ENCODE peak calls at places on chromosomes 6 and 20, in nine cellular contexts. One of them, this sample, is unnamed.
A peak's percentile ranks its signal among the peaks of the same experiment; 100 is the strongest.

GRCh38 chr6:131828080-131828479 is 20.3 kb downstream of the ENPP1 start:
- DNase-seq in stimulated activated CD8-positive, alpha-beta memory T cell treated with anti-CD3 and anti-CD28 coated beads, Interleukin-15, amount 100 ng/mL, for 24 hours: no peak
- DNase-seq in EL: peak; percentile 66
- DNase-seq in GM13977: no peak
- DNase-seq in non-pigmented ciliary epithelial cell: no peak
- DNase-seq in HFF-Myc: no peak
- DNase-seq in ovary: no peak
- DNase-seq in stimulated activated CD4-positive, alpha-beta T cell treated with anti-CD3 and anti-CD28 coated beads, Interleukin-1b, Interleukin-23, amount 100 ng/mL, for 4 hours: no peak
- DNase-seq in activated CD4-positive, alpha-beta T cell treated with anti-CD3 and anti-CD28 coated beads, Interleukin-2, amount 50 U/mL, for 1 hour: no peak
- DNase-seq in this sample: no peak

GRCh38 chr6:48318670-48319069 is 207.7 kb upstream of the PTCHD4 start:
- DNase-seq in stimulated activated CD8-positive, alpha-beta memory T cell treated with anti-CD3 and anti-CD28 coated beads, Interleukin-15, amount 100 ng/mL, for 24 hours: no peak
- DNase-seq in EL: peak; percentile 80
- DNase-seq in GM13977: no peak
- DNase-seq in non-pigmented ciliary epithelial cell: peak; percentile 2
- DNase-seq in HFF-Myc: no peak
- DNase-seq in ovary: no peak
- DNase-seq in stimulated activated CD4-positive, alpha-beta T cell treated with anti-CD3 and anti-CD28 coated beads, Interleukin-1b, Interleukin-23, amount 100 ng/mL, for 4 hours: no peak
- DNase-seq in activated CD4-positive, alpha-beta T cell treated with anti-CD3 and anti-CD28 coated beads, Interleukin-2, amount 50 U/mL, for 1 hour: no peak
- DNase-seq in this sample: no peak

GRCh38 chr6:137033828-137034227 is 10.9 kb downstream of the IL20RA start:
- DNase-seq in stimulated activated CD8-positive, alpha-beta memory T cell treated with anti-CD3 and anti-CD28 coated beads, Interleukin-15, amount 100 ng/mL, for 24 hours: no peak
- DNase-seq in EL: no peak
- DNase-seq in GM13977: peak; percentile 58
- DNase-seq in non-pigmented ciliary epithelial cell: no peak
- DNase-seq in HFF-Myc: no peak
- DNase-seq in ovary: no peak
- DNase-seq in stimulated activated CD4-positive, alpha-beta T cell treated with anti-CD3 and anti-CD28 coated beads, Interleukin-1b, Interleukin-23, amount 100 ng/mL, for 4 hours: peak; percentile 14
- DNase-seq in activated CD4-positive, alpha-beta T cell treated with anti-CD3 and anti-CD28 coated beads, Interleukin-2, amount 50 U/mL, for 1 hour: peak; percentile 34
- DNase-seq in this sample: no peak

GRCh38 chr20:49446080-49446479 is 36.4 kb downstream of the KCNB1 start:
- DNase-seq in stimulated activated CD8-positive, alpha-beta memory T cell treated with anti-CD3 and anti-CD28 coated beads, Interleukin-15, amount 100 ng/mL, for 24 hours: no peak
- DNase-seq in EL: no peak
- DNase-seq in GM13977: no peak
- DNase-seq in non-pigmented ciliary epithelial cell: no peak
- DNase-seq in HFF-Myc: no peak
- DNase-seq in ovary: no peak
- DNase-seq in stimulated activated CD4-positive, alpha-beta T cell treated with anti-CD3 and anti-CD28 coated beads, Interleukin-1b, Interleukin-23, amount 100 ng/mL, for 4 hours: no peak
- DNase-seq in activated CD4-positive, alpha-beta T cell treated with anti-CD3 and anti-CD28 coated beads, Interleukin-2, amount 50 U/mL, for 1 hour: no peak
- DNase-seq in this sample: no peak

GRCh38 chr6:34234667-34235604 is 1.7 kb upstream of the HMGA1 start:
- DNase-seq in stimulated activated CD8-positive, alpha-beta memory T cell treated with anti-CD3 and anti-CD28 coated beads, Interleukin-15, amount 100 ng/mL, for 24 hours: no peak
- DNase-seq in EL: no peak
- DNase-seq in GM13977: peak; percentile 60
- DNase-seq in non-pigmented ciliary epithelial cell: no peak
- DNase-seq in HFF-Myc: no peak
- DNase-seq in ovary: no peak
- DNase-seq in stimulated activated CD4-positive, alpha-beta T cell treated with anti-CD3 and anti-CD28 coated beads, Interleukin-1b, Interleukin-23, amount 100 ng/mL, for 4 hours: peak; percentile 43
- DNase-seq in activated CD4-positive, alpha-beta T cell treated with anti-CD3 and anti-CD28 coated beads, Interleukin-2, amount 50 U/mL, for 1 hour: no peak
- DNase-seq in this sample: no peak

GRCh38 chr6:157139054-157139708 is 184.1 kb downstream of the TMEM242 start:
- DNase-seq in stimulated activated CD8-positive, alpha-beta memory T cell treated with anti-CD3 and anti-CD28 coated beads, Interleukin-15, amount 100 ng/mL, for 24 hours: no peak
- DNase-seq in EL: no peak
- DNase-seq in GM13977: no peak
- DNase-seq in non-pigmented ciliary epithelial cell: no peak
- DNase-seq in HFF-Myc: no peak
- DNase-seq in ovary: no peak
- DNase-seq in stimulated activated CD4-positive, alpha-beta T cell treated with anti-CD3 and anti-CD28 coated beads, Interleukin-1b, Interleukin-23, amount 100 ng/mL, for 4 hours: no peak
- DNase-seq in activated CD4-positive, alpha-beta T cell treated with anti-CD3 and anti-CD28 coated beads, Interleukin-2, amount 50 U/mL, for 1 hour: no peak
- DNase-seq in this sample: no peak

GRCh38 chr20:58150772-58151171 is 77.7 kb downstream of the ANKRD60 start:
- DNase-seq in stimulated activated CD8-positive, alpha-beta memory T cell treated with anti-CD3 and anti-CD28 coated beads, Interleukin-15, amount 100 ng/mL, for 24 hours: no peak
- DNase-seq in EL: no peak
- DNase-seq in GM13977: no peak
- DNase-seq in non-pigmented ciliary epithelial cell: no peak
- DNase-seq in HFF-Myc: no peak
- DNase-seq in ovary: peak; percentile 36
- DNase-seq in stimulated activated CD4-positive, alpha-beta T cell treated with anti-CD3 and anti-CD28 coated beads, Interleukin-1b, Interleukin-23, amount 100 ng/mL, for 4 hours: no peak
- DNase-seq in activated CD4-positive, alpha-beta T cell treated with anti-CD3 and anti-CD28 coated beads, Interleukin-2, amount 50 U/mL, for 1 hour: no peak
- DNase-seq in this sample: no peak

GRCh38 chr6:147078602-147079001 is 125.6 kb upstream of the STXBP5 start:
- DNase-seq in stimulated activated CD8-positive, alpha-beta memory T cell treated with anti-CD3 and anti-CD28 coated beads, Interleukin-15, amount 100 ng/mL, for 24 hours: no peak
- DNase-seq in EL: peak; percentile 2
- DNase-seq in GM13977: no peak
- DNase-seq in non-pigmented ciliary epithelial cell: peak; percentile 9
- DNase-seq in HFF-Myc: peak; percentile 37
- DNase-seq in ovary: no peak
- DNase-seq in stimulated activated CD4-positive, alpha-beta T cell treated with anti-CD3 and anti-CD28 coated beads, Interleukin-1b, Interleukin-23, amount 100 ng/mL, for 4 hours: no peak
- DNase-seq in activated CD4-positive, alpha-beta T cell treated with anti-CD3 and anti-CD28 coated beads, Interleukin-2, amount 50 U/mL, for 1 hour: no peak
- DNase-seq in this sample: no peak